ENCODE peak calls at places on chromosomes 7 and 10, in ten cellular contexts. P, H, R, Q, V, S, U, D, M and Y are unnamed samples.

GRCh38 chr7:39042706-39043105 is 65.0 kb downstream of the POU6F2 start:
- DNase-seq in P (no peak), H (no peak), R (no peak), Q (no peak), V (no peak), S (no peak), U (no peak), D (no peak), M (no peak), Y (no peak)

GRCh38 chr10:70162892-70163201 is 7.5 kb downstream of the SAR1A start:
- DNase-seq in P (no peak), H (no peak), R (no peak), Q (no peak), V (no peak), S (no peak), U (peak), D (no peak), M (no peak), Y (no peak)

GRCh38 chr10:101415884-101416283 is 61.9 kb downstream of the BTRC start:
- DNase-seq in P (no peak), H (no peak), R (no peak), Q (no peak), V (no peak), S (no peak), U (no peak), D (no peak), M (no peak), Y (no peak)

GRCh38 chr10:66714741-66715140 is 211.1 kb upstream of the LRRTM3 start:
- DNase-seq in P (peak), H (no peak), R (no peak), Q (no peak), V (no peak), S (no peak), U (no peak), D (no peak), M (no peak), Y (no peak)

GRCh38 chr10:74206727-74207126 is 55.7 kb downstream of the ADK start:
- DNase-seq in P (no peak), H (no peak), R (no peak), Q (no peak), V (no peak), S (no peak), U (no peak), D (no peak), M (no peak), Y (no peak)

GRCh38 chr10:74474022-74474713 is 323.1 kb downstream of the ADK start:
- DNase-seq in P (no peak), H (no peak), R (no peak), Q (no peak), V (no peak), S (no peak), U (no peak), D (no peak), M (no peak), Y (no peak)

GRCh38 chr7:128148676-128149075 is 92.4 kb upstream of the LEP start:
- DNase-seq in P (no peak), H (no peak), R (no peak), Q (no peak), V (no peak), S (no peak), U (no peak), D (no peak), M (no peak), Y (no peak)

GRCh38 chr10:119330342-119330741 is 123.0 kb downstream of the GRK5 start:
- DNase-seq in P (no peak), H (no peak), R (no peak), Q (no peak), V (no peak), S (no peak), U (no peak), D (no peak), M (no peak), Y (no peak)

GRCh38 chr10:103295391-103296044 is 18.6 kb downstream of the INA start:
- DNase-seq in P (peak), H (no peak), R (no peak), Q (peak), V (no peak), S (no peak), U (no peak), D (no peak), M (no peak), Y (no peak)

GRCh38 chr10:35643976-35644799 is 2.1 kb upstream of the FZD8 start:
- DNase-seq in P (no peak), H (peak), R (no peak), Q (no peak), V (no peak), S (no peak), U (peak), D (no peak), M (no peak), Y (no peak)

GRCh38 chr7:12570529-12571461 is at the start of gene SCIN:
- DNase-seq in P (peak), H (peak), R (peak), Q (peak), V (peak), S (no peak), U (peak), D (no peak), M (peak), Y (peak)

GRCh38 chr10:32983333-32983909 is 25.4 kb upstream of the ITGB1 start:
- DNase-seq in P (peak), H (no peak), R (no peak), Q (peak), V (peak), S (no peak), U (peak), D (no peak), M (no peak), Y (no peak)

GRCh38 chr10:100022403-100022802 is 12.7 kb upstream of the DNMBP start:
- DNase-seq in P (peak), H (no peak), R (no peak), Q (no peak), V (no peak), S (no peak), U (no peak), D (no peak), M (no peak), Y (no peak)

GRCh38 chr10:127277063-127277462 is 80.7 kb upstream of the INSYN2A start:
- DNase-seq in P (peak), H (no peak), R (no peak), Q (no peak), V (no peak), S (no peak), U (no peak), D (no peak), M (no peak), Y (no peak)

GRCh38 chr10:101663097-101663496 is 31.9 kb downstream of the FBXW4 start:
- DNase-seq in P (no peak), H (no peak), R (no peak), Q (no peak), V (no peak), S (no peak), U (no peak), D (no peak), M (no peak), Y (no peak)

GRCh38 chr10:11097686-11098085 is 80.0 kb downstream of the CELF2 start:
- DNase-seq in P (no peak), H (no peak), R (no peak), Q (no peak), V (no peak), S (no peak), U (no peak), D (no peak), M (no peak), Y (no peak)

GRCh38 chr7:102439963-102440795 is 6.8 kb downstream of the ORAI2 start:
- DNase-seq in P (peak), H (no peak), R (no peak), Q (peak), V (peak), S (no peak), U (no peak), D (no peak), M (no peak), Y (peak)

GRCh38 chr10:71025535-71025934 is 137.2 kb upstream of the PCBD1 start:
- DNase-seq in P (no peak), H (no peak), R (no peak), Q (no peak), V (no peak), S (no peak), U (no peak), D (no peak), M (no peak), Y (no peak)

GRCh38 chr10:5977471-5978370 is at the start of gene IL15RA:
- DNase-seq in P (peak), H (peak), R (peak), Q (peak), V (peak), S (peak), U (peak), D (no peak), M (peak), Y (peak)

GRCh38 chr7:130521552-130521951 is 29.7 kb downstream of the MEST start:
- DNase-seq in P (no peak), H (no peak), R (no peak), Q (no peak), V (no peak), S (no peak), U (no peak), D (no peak), M (no peak), Y (no peak)

GRCh38 chr7:135180122-135180521 is 9.6 kb upstream of the CYREN start:
- DNase-seq in P (no peak), H (no peak), R (peak), Q (no peak), V (no peak), S (no peak), U (no peak), D (no peak), M (no peak), Y (no peak)

GRCh38 chr10:99506416-99506815 is 26.3 kb upstream of the NKX2-3 start:
- DNase-seq in P (no peak), H (no peak), R (no peak), Q (no peak), V (no peak), S (no peak), U (no peak), D (no peak), M (no peak), Y (no peak)

GRCh38 chr7:13912740-13913320 is 76.6 kb downstream of the ETV1 start:
- DNase-seq in P (no peak), H (no peak), R (no peak), Q (no peak), V (no peak), S (no peak), U (no peak), D (no peak), M (no peak), Y (no peak)

GRCh38 chr10:60130130-60130579 is 223.8 kb upstream of the CCDC6 start:
- DNase-seq in P (no peak), H (no peak), R (no peak), Q (no peak), V (no peak), S (no peak), U (no peak), D (no peak), M (no peak), Y (no peak)

GRCh38 chr7:25861704-25862253 is 290.2 kb upstream of the NFE2L3 start:
- DNase-seq in P (no peak), H (no peak), R (no peak), Q (no peak), V (no peak), S (peak), U (no peak), D (no peak), M (no peak), Y (no peak)

GRCh38 chr10:22656056-22656455 is 58.3 kb downstream of the PIP4K2A start:
- DNase-seq in P (no peak), H (no peak), R (no peak), Q (no peak), V (no peak), S (no peak), U (no peak), D (no peak), M (no peak), Y (no peak)

GRCh38 chr7:99617187-99617781 is 538 bp downstream of the ZSCAN25 start:
- DNase-seq in P (no peak), H (no peak), R (peak), Q (peak), V (no peak), S (no peak), U (no peak), D (no peak), M (no peak), Y (no peak)

GRCh38 chr10:45091968-45092367 is 91.2 kb downstream of the ZNF22 start:
- DNase-seq in P (no peak), H (no peak), R (no peak), Q (no peak), V (no peak), S (no peak), U (no peak), D (peak), M (no peak), Y (no peak)

GRCh38 chr10:103926722-103927319 is 8.8 kb upstream of the STN1 start:
- DNase-seq in P (no peak), H (no peak), R (no peak), Q (no peak), V (no peak), S (no peak), U (no peak), D (peak), M (no peak), Y (no peak)

GRCh38 chr7:2247141-2247985 is 5.3 kb downstream of the NUDT1 start:
- DNase-seq in P (no peak), H (no peak), R (no peak), Q (peak), V (no peak), S (no peak), U (peak), D (peak), M (peak), Y (no peak)

GRCh38 chr10:3902054-3902808 is 117.2 kb upstream of the KLF6 start:
- DNase-seq in P (peak), H (peak), R (no peak), Q (no peak), V (no peak), S (no peak), U (peak), D (no peak), M (no peak), Y (peak)

GRCh38 chr7:90453931-90454330 is 15.5 kb upstream of the PTTG1IP2 start:
- DNase-seq in P (no peak), H (no peak), R (no peak), Q (no peak), V (no peak), S (no peak), U (no peak), D (no peak), M (no peak), Y (no peak)

GRCh38 chr10:110007171-110007700 is 548 bp upstream of the ADD3 start:
- DNase-seq in P (peak), H (no peak), R (no peak), Q (peak), V (peak), S (no peak), U (peak), D (peak), M (no peak), Y (no peak)

GRCh38 chr7:112492165-112492564 is 11.4 kb downstream of the LSMEM1 start:
- DNase-seq in P (no peak), H (no peak), R (no peak), Q (no peak), V (no peak), S (no peak), U (no peak), D (no peak), M (no peak), Y (no peak)